ENCODE peak calls at places on chromosomes 16 and 17, in five cellular contexts. I is HCT116, Y is H1, G is SK-N-SH, Z is GM12878. P is an unnamed sample.

GRCh38 chr17:67401598-67402504 is 24.8 kb downstream of the PITPNC1 start:
- DNase-seq in G (no peak), I (no peak), Y (no peak), Z (no peak), P (no peak)

GRCh38 chr16:28865722-28866453 is 2.2 kb downstream of the SH2B1 start:
- DNase-seq in Z (no peak), Y (no peak), I (no peak), G (no peak), P (no peak)

GRCh38 chr17:42363767-42364585 is 24.3 kb downstream of the STAT3 start:
- DNase-seq in I (no peak), Y (no peak), Z (no peak), G (no peak), P (no peak)

GRCh38 chr17:81347437-81347836 is 47.8 kb upstream of the BAHCC1 start:
- DNase-seq in I (no peak), Z (no peak), G (no peak), Y (no peak), P (no peak)

GRCh38 chr16:8908779-8909468 is 26.8 kb downstream of the LITAFD start:
- DNase-seq in I (no peak), Y (no peak), Z (no peak), G (no peak), P (no peak)

GRCh38 chr16:20906225-20906870 is 5.8 kb downstream of the LYRM1 start:
- DNase-seq in Z (no peak), Y (no peak), I (no peak), G (no peak), P (no peak)

GRCh38 chr17:43212641-43213490 is 1.2 kb downstream of the TMEM106A start:
- DNase-seq in Z (peak; percentile 37), I (no peak), G (no peak), Y (no peak), P (no peak)

GRCh38 chr17:49445561-49445960 is 30.9 kb upstream of the PHB1 start:
- DNase-seq in Z (no peak), I (no peak), Y (no peak), G (no peak), P (no peak)

GRCh38 chr16:54816471-54816870 is 114.2 kb upstream of the IRX5 start:
- DNase-seq in I (no peak), Y (no peak), G (no peak), Z (no peak), P (no peak)

GRCh38 chr16:56424404-56424765 is 960 bp downstream of the AMFR start:
- DNase-seq in I (no peak), G (no peak), Y (no peak), Z (no peak), P (no peak)

GRCh38 chr16:23981429-23982399 is 145.9 kb downstream of the PRKCB start:
- DNase-seq in I (no peak), Z (no peak), Y (no peak), G (no peak), P (no peak)

GRCh38 chr17:19411641-19412040 is 609 bp downstream of the RNF112 start:
- DNase-seq in I (no peak), Z (no peak), Y (no peak), G (peak; percentile 73), P (no peak)

GRCh38 chr17:49968380-49969133 is 433 bp upstream of the DLX4 start:
- DNase-seq in Z (no peak), Y (no peak), I (peak; percentile 75), G (peak; percentile 97), P (peak; percentile 86)

GRCh38 chr16:49442805-49443204 is 69.2 kb downstream of the C16orf78 start:
- DNase-seq in Z (no peak), Y (no peak), G (no peak), I (no peak), P (no peak)

GRCh38 chr16:16067127-16067526 is 117.7 kb downstream of the ABCC1 start:
- DNase-seq in G (no peak), Y (no peak), Z (no peak), I (no peak), P (no peak)

GRCh38 chr17:4949321-4950074 is 1.2 kb upstream of the PFN1 start:
- DNase-seq in Z (no peak), Y (no peak), G (peak; percentile 64), I (peak; percentile 41), P (peak; percentile 76)

GRCh38 chr16:47565454-47565853 is 104.3 kb downstream of the PHKB start:
- DNase-seq in Y (no peak), G (no peak), I (no peak), Z (no peak), P (no peak)

GRCh38 chr17:52138752-52139151 is 19.8 kb downstream of the CA10 start:
- DNase-seq in Y (no peak), G (no peak), I (no peak), Z (no peak), P (no peak)

GRCh38 chr17:37774508-37774907 is 29.6 kb upstream of the HNF1B start:
- DNase-seq in Z (peak; percentile 91), Y (no peak), I (no peak), G (no peak), P (no peak)

GRCh38 chr17:80761421-80761871 is 216.8 kb downstream of the RPTOR start:
- DNase-seq in Z (no peak), Y (no peak), I (peak; percentile 72), G (no peak), P (no peak)

GRCh38 chr16:23991044-23991443 is 155.3 kb downstream of the PRKCB start:
- DNase-seq in I (no peak), Z (no peak), G (no peak), Y (no peak), P (no peak)

GRCh38 chr17:67492824-67493490 is 115.9 kb downstream of the PITPNC1 start:
- DNase-seq in G (no peak), Y (no peak), I (no peak), Z (no peak), P (no peak)

GRCh38 chr17:68356520-68356919 is 65.2 kb downstream of the ARSG start:
- DNase-seq in Z (peak; percentile 51), Y (no peak), I (no peak), G (no peak), P (no peak)

GRCh38 chr16:58652741-58653140 is 23.1 kb upstream of the CNOT1 start:
- DNase-seq in I (no peak), Z (no peak), G (peak; percentile 77), Y (peak; percentile 90), P (peak; percentile 16)

GRCh38 chr16:70770968-70771552 is 29.9 kb downstream of the VAC14 start:
- DNase-seq in I (peak; percentile 32), Y (no peak), G (peak; percentile 79), Z (no peak), P (peak; percentile 54)

GRCh38 chr16:11178424-11178823 is 77.6 kb downstream of the SOCS1 start:
- DNase-seq in G (no peak), I (no peak), Z (no peak), Y (no peak), P (no peak)

GRCh38 chr17:47286198-47286914 is 32.7 kb downstream of the ITGB3 start:
- DNase-seq in G (no peak), Z (peak; percentile 98), I (no peak), Y (no peak), P (no peak)

GRCh38 chr16:6861136-6861535 is 471.5 kb upstream of the RBFOX1 start:
- DNase-seq in G (no peak), Y (peak; percentile 13), Z (no peak), I (no peak), P (no peak)

GRCh38 chr17:17807440-17807839 is 29.3 kb downstream of the SREBF1 start:
- DNase-seq in Y (no peak), I (no peak), Z (no peak), G (no peak), P (no peak)

GRCh38 chr17:5254903-5255521 is 20.4 kb upstream of the SCIMP start:
- DNase-seq in I (no peak), Z (no peak), G (no peak), Y (no peak), P (peak; percentile 98)

GRCh38 chr16:11310997-11311561 is 29.9 kb upstream of the PRM1 start:
- DNase-seq in Y (no peak), I (no peak), G (no peak), Z (peak; percentile 92), P (no peak)

GRCh38 chr17:78013683-78014467 is 55.4 kb downstream of the TNRC6C start:
- DNase-seq in G (peak; percentile 71), Z (peak; percentile 20), I (peak; percentile 54), Y (no peak), P (peak; percentile 37)

GRCh38 chr17:12070561-12070960 is 49.9 kb downstream of the MAP2K4 start:
- DNase-seq in I (no peak), Z (no peak), Y (no peak), G (no peak), P (no peak)

GRCh38 chr17:6567528-6568185 is 11.3 kb upstream of the PITPNM3 start:
- DNase-seq in G (peak; percentile 44), I (no peak), Z (no peak), Y (no peak), P (peak; percentile 38)
- TF ChIP-seq JUND in G (no peak), I (no peak), Z (no peak), Y (no peak), P (no peak)

GRCh38 chr17:16351831-16352230 is 1.4 kb downstream of the CENPV start:
- DNase-seq in G (no peak), I (no peak), Z (no peak), Y (no peak), P (no peak)
- TF ChIP-seq JUND in G (no peak), I (no peak), Z (no peak), Y (no peak), P (no peak)

GRCh38 chr17:57601328-57601727 is 143.8 kb downstream of the CCDC182 start:
- DNase-seq in I (no peak), Z (no peak), Y (no peak), G (no peak), P (no peak)
- TF ChIP-seq JUND in I (no peak), Z (no peak), Y (no peak), G (no peak), P (no peak)

GRCh38 chr17:64024781-64025731 is 4.6 kb upstream of the ICAM2 start:
- DNase-seq in Z (no peak), Y (no peak), G (no peak), I (no peak), P (no peak)
- TF ChIP-seq JUND in Z (no peak), Y (no peak), G (no peak), I (no peak), P (no peak)

GRCh38 chr17:76263896-76264295 is 1.3 kb upstream of the UBALD2 start:
- DNase-seq in G (no peak), Y (no peak), Z (no peak), I (no peak), P (no peak)

GRCh38 chr17:76261421-76262215 is 3.5 kb upstream of the UBALD2 start:
- DNase-seq in G (no peak), Z (no peak), Y (no peak), I (no peak), P (no peak)

GRCh38 chr17:76260669-76261068 is 4.5 kb upstream of the UBALD2 start:
- DNase-seq in I (no peak), G (no peak), Z (no peak), Y (no peak), P (no peak)

GRCh38 chr17:76262732-76263344 is 2.3 kb upstream of the UBALD2 start:
- DNase-seq in Y (no peak), G (no peak), I (no peak), Z (no peak), P (peak; percentile 64)

GRCh38 chr17:76260220-76260619 is 4.9 kb upstream of the UBALD2 start:
- DNase-seq in I (no peak), Y (no peak), Z (no peak), G (no peak), P (no peak)
- TF ChIP-seq JUND in I (no peak), Y (no peak), Z (no peak), G (no peak), P (no peak)